ENCODE peak calls at places on chromosome 6, in seven cellular contexts. G is WTC11; Z is brain microvascular endothelial cell; L is stimulated activated CD8-positive, alpha-beta memory T cell treated with anti-CD3 and anti-CD28 coated beads, Interleukin-2, amount 100 ng/mL, for 48 hours; N is right lobe of liver; W is NCI-H1092 treated with DMSO at 0.1 percent for 48 hours; A is fibroblast of gingiva. H is an unnamed sample.

GRCh38 chr6:39357998-39358686 is 35.6 kb upstream of the KCNK16 start:
- DNase-seq in Z (peak; percentile 62), L (no peak), A (peak; percentile 44), G (no peak), N (no peak), W (peak; percentile 77), H (peak; percentile 23)

GRCh38 chr6:97702226-97702625 is 419.2 kb upstream of the MMS22L start:
- DNase-seq in L (no peak), W (no peak), G (no peak), A (no peak), Z (no peak), N (no peak), H (no peak)

GRCh38 chr6:16243055-16243454 is 4.7 kb downstream of the GMPR start:
- DNase-seq in L (no peak), W (no peak), G (no peak), N (no peak), Z (peak; percentile 71), A (peak; percentile 57), H (peak; percentile 60)

GRCh38 chr6:154615483-154616025 is 105.1 kb upstream of the CNKSR3 start:
- DNase-seq in L (no peak), N (peak; percentile 60), A (peak; percentile 71), Z (peak; percentile 59), G (peak; percentile 24), W (peak; percentile 81), H (peak; percentile 20)

GRCh38 chr6:52642381-52642780 is 28.5 kb upstream of the TMEM14A start:
- DNase-seq in W (peak; percentile 62), Z (no peak), A (no peak), L (no peak), N (no peak), G (no peak), H (no peak)

GRCh38 chr6:138036111-138036510 is 71.1 kb downstream of the PERP start:
- DNase-seq in A (no peak), Z (no peak), G (peak; percentile 17), L (no peak), N (no peak), W (no peak), H (no peak)

GRCh38 chr6:105786890-105787655 is 299.1 kb upstream of the PRDM1 start:
- DNase-seq in L (no peak), A (no peak), Z (no peak), N (no peak), G (no peak), W (no peak), H (no peak)

GRCh38 chr6:33787954-33788693 is 806 bp downstream of the LEMD2 start:
- DNase-seq in Z (peak; percentile 65), W (peak; percentile 28), N (peak; percentile 72), A (peak; percentile 90), L (peak; percentile 51), G (no peak), H (peak; percentile 62)

H was measured in fibroblast of the conjunctiva.